ENCODE peak calls at places on chromosomes 16 and 17, in seven cellular contexts. G is K562, H is esophagus squamous epithelium, F is mesothelial cell of epicardium, E is midbrain, S is NCI-H1436, Y is cardiac muscle cell. A is an unnamed sample.

GRCh38 chr16:6482861-6483530 is 849.6 kb upstream of the RBFOX1 start:
- DNase-seq in E (peak; percentile 10), H (no peak), G (no peak), Y (no peak), S (no peak), F (no peak), A (peak; percentile 74)

GRCh38 chr17:44065668-44066203 is 735 bp downstream of the LSM12 start:
- DNase-seq in Y (no peak), F (no peak), E (no peak), S (no peak), H (no peak), G (no peak), A (no peak)

GRCh38 chr17:46264456-46265198 is 30.3 kb upstream of the LRRC37A start:
- DNase-seq in H (no peak), F (no peak), Y (peak; percentile 43), E (no peak), G (peak; percentile 20), S (no peak), A (no peak)

GRCh38 chr16:88302666-88303065 is 80.1 kb upstream of the ZNF469 start:
- DNase-seq in H (no peak), G (no peak), Y (no peak), S (no peak), F (no peak), E (no peak), A (no peak)

GRCh38 chr17:37107406-37108083 is 158.8 kb downstream of the AATF start:
- DNase-seq in Y (no peak), G (no peak), S (no peak), F (no peak), E (peak; percentile 77), H (no peak), A (peak; percentile 92)

GRCh38 chr17:64627797-64628196 is 34.3 kb downstream of the SMURF2 start:
- DNase-seq in F (no peak), H (no peak), Y (no peak), G (no peak), S (no peak), E (no peak), A (no peak)

GRCh38 chr16:46714797-46715591 is 25.5 kb downstream of the ORC6 start:
- DNase-seq in S (no peak), Y (no peak), E (no peak), F (no peak), G (no peak), H (no peak), A (no peak)

GRCh38 chr17:34820922-34821321 is 140.3 kb downstream of the CCT6B start:
- DNase-seq in E (no peak), G (peak; percentile 25), Y (no peak), F (no peak), S (no peak), H (no peak), A (peak; percentile 3)

GRCh38 chr17:6713130-6713917 is at the start of gene SLC13A5:
- DNase-seq in E (peak; percentile 20), F (peak; percentile 47), H (no peak), G (peak; percentile 34), Y (peak; percentile 79), S (no peak), A (no peak)

GRCh38 chr17:70906808-70907207 is 737.5 kb downstream of the KCNJ2 start:
- DNase-seq in F (no peak), Y (peak; percentile 58), E (no peak), H (no peak), S (no peak), G (no peak), A (no peak)

GRCh38 chr17:54694287-54694887 is 206.3 kb upstream of the TOM1L1 start:
- DNase-seq in G (no peak), H (no peak), E (no peak), F (no peak), Y (no peak), S (no peak), A (no peak)

GRCh38 chr16:17029602-17030350 is 441.0 kb downstream of the XYLT1 start:
- DNase-seq in H (no peak), E (no peak), Y (no peak), F (no peak), G (no peak), S (no peak), A (no peak)

GRCh38 chr17:80465316-80465974 is 11.0 kb downstream of the NPTX1 start:
- DNase-seq in S (no peak), H (no peak), F (no peak), E (no peak), Y (no peak), G (no peak), A (no peak)

GRCh38 chr16:77231047-77231446 is 31.8 kb downstream of the SYCE1L start:
- DNase-seq in F (no peak), G (no peak), H (no peak), S (no peak), E (no peak), Y (no peak), A (no peak)

GRCh38 chr16:73231969-73232554 is 184.1 kb upstream of the ZFHX3 start:
- DNase-seq in Y (no peak), E (peak; percentile 40), F (no peak), S (no peak), G (no peak), H (no peak), A (peak; percentile 2)

GRCh38 chr17:27105636-27106035 is 188.3 kb upstream of the WSB1 start:
- DNase-seq in H (no peak), E (no peak), G (no peak), Y (no peak), F (no peak), S (no peak), A (no peak)